ENCODE peak calls at places on chromosomes 11 and 22, in five cellular contexts. B, Q, N, L and H are unnamed samples.

GRCh38 chr11:45435706-45436105 is 149.6 kb upstream of the SYT13 start:
- DNase-seq in Q (no peak), L (no peak), N (no peak), B (no peak), H (no peak)

GRCh38 chr11:71327156-71328085 is 75.0 kb upstream of the SHANK2 start:
- DNase-seq in Q (no peak), L (no peak), N (no peak), B (peak; percentile 37), H (no peak)

GRCh38 chr11:134958336-134958640 is 546.2 kb upstream of the B3GAT1 start:
- DNase-seq in B (no peak), N (no peak), L (no peak), Q (no peak), H (no peak)

GRCh38 chr11:87281496-87281895 is 243.8 kb downstream of the TMEM135 start:
- DNase-seq in N (no peak), L (peak; percentile 43), B (no peak), Q (peak; percentile 49), H (peak; percentile 60)

GRCh38 chr22:47281126-47282106 is 519.0 kb downstream of the TBC1D22A start:
- DNase-seq in B (peak; percentile 32), Q (no peak), L (peak; percentile 4), N (no peak), H (no peak)

GRCh38 chr11:69207165-69207889 is 51.6 kb downstream of the SMIM38 start:
- DNase-seq in L (no peak), N (no peak), Q (no peak), B (no peak), H (no peak)

GRCh38 chr11:9716275-9717039 is 52.6 kb downstream of the SWAP70 start:
- DNase-seq in B (no peak), N (no peak), Q (peak; percentile 99), L (no peak), H (peak; percentile 89)

GRCh38 chr11:73159297-73159696 is 17.2 kb upstream of the FCHSD2 start:
- DNase-seq in N (no peak), B (no peak), L (no peak), Q (no peak), H (no peak)

GRCh38 chr11:10780040-10780439 is 28.7 kb downstream of the EIF4G2 start:
- DNase-seq in L (no peak), Q (no peak), N (no peak), B (no peak), H (no peak)

GRCh38 chr11:469684-470667 is 19.9 kb downstream of the PTDSS2 start:
- DNase-seq in Q (no peak), B (peak; percentile 52), N (no peak), L (no peak), H (no peak)

GRCh38 chr11:118002541-118003019 is 16.4 kb downstream of the IL10RA start:
- DNase-seq in N (peak; percentile 45), Q (peak; percentile 76), B (no peak), L (no peak), H (no peak)

GRCh38 chr11:13966486-13966885 is 4.0 kb downstream of the SPON1 start:
- DNase-seq in L (no peak), N (no peak), B (no peak), Q (no peak), H (no peak)

GRCh38 chr11:93089474-93090102 is 108.2 kb downstream of the SLC36A4 start:
- DNase-seq in N (no peak), Q (peak; percentile 69), B (no peak), L (peak; percentile 24), H (peak; percentile 86)

GRCh38 chr11:17391493-17392355 is 3.3 kb upstream of the KCNJ11 start:
- DNase-seq in Q (no peak), N (no peak), B (no peak), L (no peak), H (peak; percentile 56)

GRCh38 chr22:38402204-38402603 is 52.8 kb downstream of the KCNJ4 start:
- DNase-seq in Q (no peak), B (no peak), L (no peak), N (no peak), H (peak; percentile 21)

GRCh38 chr11:1157645-1158591 is at the start of gene MUC5AC:
- DNase-seq in B (peak; percentile 38), Q (no peak), L (no peak), N (no peak), H (no peak)

GRCh38 chr22:38176170-38176741 is 5.4 kb downstream of the PLA2G6 start:
- DNase-seq in N (no peak), B (peak; percentile 97), Q (peak; percentile 81), L (peak; percentile 60), H (no peak)

GRCh38 chr11:86632499-86633269 is 39.7 kb downstream of the ME3 start:
- DNase-seq in N (no peak), B (peak; percentile 59), Q (peak; percentile 83), L (peak; percentile 87), H (peak; percentile 64)

GRCh38 chr11:114987171-114987760 is 308.9 kb downstream of the NXPE2 start:
- DNase-seq in N (no peak), Q (no peak), B (no peak), L (no peak), H (no peak)

GRCh38 chr11:38693306-38693705 is 2095.3 kb upstream of the RAG2 start:
- DNase-seq in B (no peak), L (no peak), N (no peak), Q (no peak), H (no peak)

GRCh38 chr11:997907-998306 is 38.6 kb downstream of the MUC6 start:
- DNase-seq in L (no peak), Q (no peak), B (no peak), N (no peak), H (no peak)

GRCh38 chr11:90646266-90646665 is 423.4 kb upstream of the CHORDC1 start:
- DNase-seq in N (no peak), Q (no peak), L (no peak), B (no peak), H (no peak)

GRCh38 chr22:26986051-26986881 is 328.9 kb downstream of the MIAT start:
- DNase-seq in Q (no peak), L (no peak), B (no peak), N (no peak), H (no peak)

GRCh38 chr11:108167624-108168023 is 46.3 kb downstream of the ACAT1 start:
- DNase-seq in Q (no peak), L (no peak), N (no peak), B (no peak), H (no peak)

GRCh38 chr11:117292616-117293015 is 1.5 kb downstream of the BACE1-AS start:
- DNase-seq in L (no peak), B (no peak), N (no peak), Q (no peak), H (no peak)

GRCh38 chr22:38871360-38872171 is 450 bp downstream of the CBX6 start:
- DNase-seq in B (no peak), N (peak; percentile 45), Q (no peak), L (no peak), H (peak; percentile 70)

GRCh38 chr22:46234851-46235437 is 15.1 kb downstream of the CDPF1 start:
- DNase-seq in B (peak; percentile 28), L (no peak), Q (no peak), N (no peak), H (no peak)

GRCh38 chr11:101974255-101974654 is 57.9 kb upstream of the ANGPTL5 start:
- DNase-seq in L (peak; percentile 16), B (no peak), N (no peak), Q (no peak), H (no peak)

GRCh38 chr22:19691721-19692341 is 22.5 kb upstream of the SEPTIN5 start:
- DNase-seq in N (no peak), Q (no peak), B (no peak), L (no peak), H (no peak)

GRCh38 chr22:46042786-46043185 is 65.8 kb upstream of the WNT7B start:
- DNase-seq in B (no peak), N (no peak), Q (no peak), L (no peak), H (no peak)

GRCh38 chr11:69968407-69969347 is 109.4 kb upstream of the ANO1 start:
- DNase-seq in B (no peak), L (no peak), Q (no peak), N (no peak), H (no peak)

GRCh38 chr22:31230871-31231621 is 18.9 kb downstream of the LIMK2 start:
- DNase-seq in L (peak; percentile 40), Q (peak; percentile 75), B (peak; percentile 59), N (peak; percentile 22), H (peak; percentile 78)

GRCh38 chr22:39144101-39144815 is 8.2 kb downstream of the CBX7 start:
- DNase-seq in L (peak; percentile 14), N (peak; percentile 37), B (peak; percentile 50), Q (peak; percentile 45), H (no peak)

GRCh38 chr11:114262681-114263509 is 33.3 kb upstream of the NNMT start:
- DNase-seq in Q (peak; percentile 68), N (no peak), L (no peak), B (peak; percentile 56), H (peak; percentile 49)

GRCh38 chr11:70743941-70744351 is 345.6 kb downstream of the CTTN start:
- DNase-seq in L (no peak), N (no peak), Q (no peak), B (no peak), H (no peak)

GRCh38 chr11:88656960-88657738 is 319.6 kb upstream of the CTSC start:
- DNase-seq in N (no peak), B (no peak), L (no peak), Q (no peak), H (no peak)

GRCh38 chr11:9691865-9692264 is 28.0 kb downstream of the SWAP70 start:
- DNase-seq in N (no peak), Q (peak; percentile 60), B (no peak), L (no peak), H (peak; percentile 78)

GRCh38 chr22:20436309-20437252 is 1.0 kb downstream of the SCARF2 start:
- DNase-seq in B (peak; percentile 59), Q (peak; percentile 30), L (no peak), N (peak; percentile 29), H (no peak)